ENCODE peak calls at places on chromosomes 2 and 18, in seven cellular contexts. N is mucosa of descending colon, K is lower leg skin, S is mammary epithelial cell, I is PC-9, X is retinal pigment epithelial cell, Y is body of pancreas. Q is an unnamed sample.

GRCh38 chr2:226802573-226802972 is 3.0 kb upstream of the IRS1 start:
- DNase-seq in Y (no peak), I (peak; percentile 67), S (peak; percentile 70), N (no peak), K (no peak), X (no peak), Q (no peak)

GRCh38 chr2:14199040-14199439 is 433.5 kb upstream of the LRATD1 start:
- DNase-seq in Y (no peak), S (no peak), K (no peak), I (no peak), X (no peak), N (no peak), Q (no peak)

GRCh38 chr2:234254783-234255521 is 204.4 kb downstream of the SPP2 start:
- DNase-seq in N (no peak), I (peak; percentile 93), S (peak; percentile 91), Y (no peak), K (no peak), X (no peak), Q (no peak)

GRCh38 chr2:146912536-146912935 is 932.3 kb upstream of the ACVR2A start:
- DNase-seq in X (no peak), N (no peak), I (no peak), Y (no peak), S (no peak), K (no peak), Q (no peak)

GRCh38 chr2:189308056-189308790 is 128.7 kb upstream of the COL5A2 start:
- DNase-seq in I (no peak), N (no peak), S (no peak), X (no peak), K (no peak), Y (no peak), Q (no peak)

GRCh38 chr2:100321881-100322820 is at the start of gene LONRF2:
- DNase-seq in I (no peak), N (peak; percentile 38), Y (peak; percentile 69), X (no peak), S (no peak), K (no peak), Q (peak; percentile 63)

GRCh38 chr2:202542142-202542541 is 92.6 kb upstream of the FAM117B start:
- DNase-seq in Y (no peak), K (no peak), X (no peak), I (no peak), S (no peak), N (no peak), Q (no peak)

GRCh38 chr18:80044072-80044471 is 9.8 kb downstream of the RBFA start:
- DNase-seq in I (no peak), N (no peak), Y (no peak), X (no peak), S (no peak), K (no peak), Q (no peak)

GRCh38 chr2:20567159-20567925 is 83.6 kb downstream of the HS1BP3 start:
- DNase-seq in X (no peak), N (no peak), Y (no peak), I (no peak), K (no peak), S (no peak), Q (no peak)

GRCh38 chr2:44134848-44135247 is 33.8 kb upstream of the PPM1B start:
- DNase-seq in S (no peak), Y (no peak), N (no peak), I (no peak), K (no peak), X (no peak), Q (no peak)

GRCh38 chr2:237500681-237501424 is 13.8 kb downstream of the MLPH start:
- DNase-seq in I (peak; percentile 100), K (no peak), X (peak; percentile 73), Y (no peak), S (peak; percentile 77), N (no peak), Q (no peak)

GRCh38 chr2:237702439-237703397 is 75.3 kb downstream of the LRRFIP1 start:
- DNase-seq in Y (no peak), I (no peak), K (peak; percentile 91), N (peak; percentile 58), X (no peak), S (peak; percentile 46), Q (no peak)

GRCh38 chr2:128520787-128521186 is 202.1 kb upstream of the HS6ST1 start:
- DNase-seq in S (peak; percentile 73), Y (no peak), I (peak; percentile 93), K (no peak), N (no peak), X (no peak), Q (no peak)

GRCh38 chr2:196500686-196501431 is 138.7 kb upstream of the CCDC150 start:
- DNase-seq in K (no peak), Y (no peak), X (no peak), S (peak; percentile 11), N (no peak), I (no peak), Q (no peak)

GRCh38 chr18:62187543-62188378 is 706 bp downstream of the RELCH start:
- DNase-seq in S (peak; percentile 33), Y (no peak), K (peak; percentile 89), N (no peak), I (peak; percentile 48), X (no peak), Q (no peak)

GRCh38 chr2:165833156-165833555 is 39.1 kb upstream of the GALNT3 start:
- DNase-seq in Y (no peak), S (peak; percentile 86), K (no peak), X (peak; percentile 26), N (no peak), I (peak; percentile 81), Q (no peak)

GRCh38 chr18:10142496-10143160 is 228.8 kb downstream of the VAPA start:
- DNase-seq in I (no peak), X (peak; percentile 68), K (peak; percentile 78), S (no peak), Y (no peak), N (no peak), Q (no peak)

GRCh38 chr2:189115126-189115525 is 64.4 kb downstream of the COL5A2 start:
- DNase-seq in N (no peak), S (no peak), X (no peak), K (no peak), Y (no peak), I (no peak), Q (no peak)

GRCh38 chr2:165778653-165779451 is 15.2 kb downstream of the GALNT3 start:
- DNase-seq in Y (peak; percentile 20), X (no peak), N (no peak), I (no peak), S (no peak), K (no peak), Q (no peak)

GRCh38 chr2:122445003-122445402 is 689.6 kb downstream of the TSN start:
- DNase-seq in S (no peak), Y (no peak), X (no peak), K (no peak), I (no peak), N (no peak), Q (no peak)

GRCh38 chr18:76468345-76469275 is 26.4 kb downstream of the ZNF516 start:
- DNase-seq in Y (no peak), S (no peak), K (no peak), X (no peak), N (no peak), I (no peak), Q (no peak)

GRCh38 chr2:172299741-172300140 is 127.6 kb upstream of the ITGA6 start:
- DNase-seq in X (no peak), I (no peak), K (no peak), N (no peak), S (peak; percentile 73), Y (no peak), Q (no peak)

GRCh38 chr2:42975358-42975717 is 183.0 kb upstream of the HAAO start:
- DNase-seq in Y (no peak), N (peak; percentile 54), I (no peak), S (no peak), K (no peak), X (no peak), Q (no peak)
- TF ChIP-seq CTCF in Y (no peak), N (no peak), I (no peak), S (no peak), K (no peak), X (no peak), Q (peak; percentile 11)

GRCh38 chr2:15311926-15312325 is 249.2 kb downstream of the NBAS start:
- DNase-seq in N (no peak), K (no peak), S (no peak), I (no peak), Y (no peak), X (no peak), Q (no peak)

GRCh38 chr2:15313657-15314056 is 247.5 kb downstream of the NBAS start:
- DNase-seq in S (peak; percentile 72), K (no peak), X (peak; percentile 64), I (no peak), N (no peak), Y (no peak), Q (no peak)

GRCh38 chr2:15316370-15316814 is 244.7 kb downstream of the NBAS start:
- DNase-seq in K (no peak), N (peak; percentile 27), X (no peak), S (no peak), I (no peak), Y (no peak), Q (no peak)

GRCh38 chr2:15311201-15311882 is 249.8 kb downstream of the NBAS start:
- DNase-seq in S (peak; percentile 14), Y (no peak), I (no peak), X (no peak), K (no peak), N (no peak), Q (no peak)

GRCh38 chr2:15315411-15315810 is 245.7 kb downstream of the NBAS start:
- DNase-seq in X (no peak), I (no peak), S (no peak), Y (no peak), N (no peak), K (no peak), Q (no peak)
- TF ChIP-seq CTCF in X (no peak), I (no peak), S (no peak), Y (no peak), N (no peak), K (no peak), Q (no peak)

GRCh38 chr18:30870466-30870865 is 172.1 kb downstream of the DSC3 start:
- DNase-seq in Y (no peak), X (no peak), I (no peak), N (no peak), S (no peak), K (no peak), Q (no peak)
- TF ChIP-seq CTCF in Y (no peak), X (no peak), I (no peak), N (no peak), S (no peak), K (no peak), Q (no peak)

DNA sequence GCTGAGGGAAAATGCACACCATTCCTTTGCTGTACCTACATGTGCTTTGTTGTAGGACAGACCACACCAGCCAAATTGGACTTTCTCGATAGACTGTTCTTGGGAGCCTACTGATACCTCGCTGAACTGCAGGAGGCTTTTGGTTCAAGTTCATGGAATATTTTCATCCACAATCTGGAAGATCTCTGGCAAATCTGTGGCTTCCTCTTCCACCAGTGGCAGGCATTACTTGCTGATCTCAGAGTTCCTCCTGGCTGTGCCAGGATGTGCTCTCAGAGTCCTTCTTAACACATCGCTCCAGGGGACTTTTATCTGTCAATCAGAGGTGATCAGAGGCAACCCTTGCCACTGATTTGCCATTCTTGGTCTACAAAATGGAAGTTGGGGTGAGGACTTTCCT is 87.7 kb downstream of the PTGR3 start:
- DNase-seq in Y (no peak), N (no peak), S (no peak), I (no peak), X (no peak), K (no peak), Q (no peak)
- TF ChIP-seq CTCF in Y (no peak), N (no peak), S (no peak), I (no peak), X (no peak), K (no peak), Q (no peak)

GRCh38 chr2:129661942-129662341 is 317.5 kb upstream of the RAB6C start:
- DNase-seq in X (no peak), K (no peak), S (no peak), N (no peak), Y (no peak), I (no peak), Q (no peak)
- TF ChIP-seq CTCF in X (no peak), K (no peak), S (no peak), N (no peak), Y (no peak), I (no peak), Q (no peak)

Q was measured in mesothelial cell of epicardium.